ENCODE peak calls at places on chromosomes 6 and 20, in nine cellular contexts. C is H9, S is nephron progenitor cell, O is lower lobe of right lung, B is chondrocyte, F is fibroblast of pulmonary artery, Q is epithelial cell of esophagus, I is transverse colon, H is Peyer's patch. K is an unnamed sample.
A peak's percentile ranks its signal among the peaks of the same experiment; 100 is the strongest.

GRCh38 chr20:44683263-44684046 is 31.7 kb upstream of the CCN5 start:
- DNase-seq in S (peak; percentile 64), O (peak; percentile 57), C (peak; percentile 88), F (peak; percentile 64), I (peak; percentile 56), H (peak; percentile 74), Q (peak; percentile 66), B (no peak), K (peak; percentile 63)

GRCh38 chr20:1434571-1435336 is 31.9 kb downstream of the NSFL1C start:
- DNase-seq in O (no peak), B (no peak), F (peak; percentile 94), H (no peak), Q (peak; percentile 70), S (no peak), C (no peak), I (peak; percentile 51), K (peak; percentile 83)

GRCh38 chr6:81465859-81466258 is 286.6 kb downstream of the TENT5A start:
- DNase-seq in C (no peak), S (no peak), H (no peak), O (no peak), Q (peak; percentile 36), I (no peak), F (peak; percentile 52), B (no peak), K (peak; percentile 49)

GRCh38 chr6:119322715-119323350 is 26.7 kb downstream of the MAN1A1 start:
- DNase-seq in Q (no peak), S (no peak), O (no peak), B (no peak), I (no peak), H (no peak), C (no peak), F (no peak), K (no peak)

GRCh38 chr6:31815025-31815838 is at the start of the genes HSPA1A and HSPA1L:
- DNase-seq in S (peak; percentile 86), O (peak; percentile 93), C (peak; percentile 100), B (no peak), I (peak; percentile 96), Q (peak; percentile 94), F (peak; percentile 96), H (peak; percentile 92), K (peak; percentile 99)

GRCh38 chr6:110517601-110518280 is 41.3 kb upstream of the SLC22A16 start:
- DNase-seq in C (no peak), Q (peak; percentile 34), F (peak; percentile 78), I (no peak), O (no peak), B (no peak), H (no peak), S (no peak), K (peak; percentile 40)

GRCh38 chr6:44524491-44525227 is 137.2 kb downstream of the CDC5L start:
- DNase-seq in F (no peak), S (no peak), B (no peak), C (no peak), H (no peak), I (no peak), O (no peak), Q (no peak), K (no peak)

GRCh38 chr6:166904101-166904746 is 52.1 kb downstream of the RNASET2 start:
- DNase-seq in B (no peak), C (peak; percentile 60), H (no peak), S (peak; percentile 30), I (no peak), Q (no peak), O (no peak), F (peak; percentile 10), K (no peak)

GRCh38 chr20:2697768-2698167 is 5.2 kb downstream of the EBF4 start:
- DNase-seq in O (no peak), I (no peak), F (no peak), H (no peak), B (peak; percentile 52), S (no peak), Q (no peak), C (no peak), K (no peak)

GRCh38 chr6:150069707-150070106 is 786 bp upstream of the ULBP3 start:
- DNase-seq in C (no peak), S (peak; percentile 30), I (peak; percentile 41), B (no peak), H (no peak), F (no peak), Q (no peak), O (no peak), K (no peak)

GRCh38 chr6:71346034-71346680 is 57.5 kb downstream of the OGFRL1 start:
- DNase-seq in I (no peak), S (no peak), Q (no peak), H (no peak), F (no peak), C (no peak), B (no peak), O (no peak), K (no peak)

DNA sequence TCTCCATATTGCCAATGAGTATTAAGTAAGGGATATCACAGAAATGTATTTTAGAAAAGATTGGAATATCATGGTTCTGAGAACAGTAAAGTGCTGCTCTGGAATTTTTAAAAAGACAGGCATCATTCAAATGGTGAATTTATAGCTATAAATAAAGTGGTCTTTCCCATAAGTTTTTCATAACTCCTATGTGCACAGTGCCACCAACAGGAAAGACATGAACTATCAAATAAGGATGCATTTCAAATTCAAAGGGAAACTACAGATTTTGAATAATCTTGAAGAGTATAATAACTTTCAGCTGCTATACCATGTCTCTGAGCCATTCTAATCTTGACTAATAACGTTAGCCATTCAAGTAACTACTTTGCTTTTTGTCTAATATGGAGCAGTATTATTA is 456.8 kb upstream of the GJE1 start:
- DNase-seq in H (no peak), B (no peak), Q (peak; percentile 6), I (no peak), F (peak; percentile 43), C (no peak), S (no peak), O (no peak), K (peak; percentile 13)
- TF ChIP-seq CTCF in H (no peak), B (peak; percentile 86), Q (peak; percentile 31), I (no peak), F (peak; percentile 45), C (no peak), S (no peak), O (no peak), K (peak; percentile 20)

GRCh38 chr20:13262302-13262650 is 41.2 kb downstream of the ISM1 start:
- DNase-seq in F (no peak), S (no peak), I (no peak), H (no peak), C (no peak), B (no peak), O (no peak), Q (no peak), K (no peak)
- TF ChIP-seq CTCF in F (no peak), S (peak; percentile 5), I (no peak), H (no peak), C (no peak), B (peak; percentile 1), O (no peak), Q (no peak), K (no peak)

DNA sequence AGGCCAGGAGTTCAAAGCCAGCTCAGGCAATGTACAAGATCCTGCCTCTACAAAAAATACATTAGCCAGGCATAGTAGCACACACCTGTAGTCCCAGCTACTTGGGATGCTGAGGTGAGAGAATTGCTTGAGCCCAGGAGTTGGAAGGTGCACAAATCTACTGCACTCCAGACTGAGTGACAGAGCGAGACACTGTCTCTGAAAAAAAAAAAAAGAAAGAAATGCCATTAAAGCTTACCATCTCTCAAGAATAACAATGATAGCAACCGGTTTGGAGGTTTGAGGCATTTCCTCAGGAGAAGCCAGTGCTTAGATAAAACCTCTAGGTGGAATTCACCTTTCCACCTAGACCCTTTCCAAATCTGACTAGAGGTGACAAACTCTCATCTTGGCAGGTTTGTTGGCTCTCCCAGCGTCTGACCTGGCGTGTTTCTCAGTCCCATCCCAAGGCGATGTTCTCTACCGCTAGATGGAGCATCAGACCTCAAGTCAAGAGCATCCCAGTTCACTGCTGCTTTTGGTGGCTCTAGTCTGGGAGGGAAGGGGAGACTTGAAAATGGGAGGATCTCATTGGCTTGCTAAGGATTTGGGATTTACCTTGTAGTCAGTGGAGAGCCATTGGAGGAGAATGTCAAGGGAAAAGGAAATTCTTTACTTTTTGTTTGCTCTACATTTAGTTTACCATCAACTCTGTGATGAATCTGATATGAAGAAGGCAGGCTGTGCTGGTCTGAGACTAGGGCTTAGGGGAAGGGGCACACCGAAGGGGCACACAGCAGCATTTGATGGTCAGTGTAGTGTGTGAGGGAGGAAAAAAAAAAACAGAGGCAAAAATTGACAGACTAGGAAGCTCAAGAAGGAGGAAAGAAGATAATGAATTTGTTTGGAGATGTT is 67.9 kb downstream of the NCOA7 start:
- DNase-seq in Q (peak; percentile 81), S (peak; percentile 53), C (peak; percentile 87), B (no peak), F (peak; percentile 75), O (no peak), H (no peak), I (peak; percentile 65), K (peak; percentile 86)
- TF ChIP-seq CTCF in Q (peak; percentile 91), S (peak; percentile 69), C (peak; percentile 87), B (peak; percentile 89), F (peak; percentile 92), O (peak; percentile 68), H (peak; percentile 49), I (peak; percentile 63), K (peak; percentile 61)

GRCh38 chr6:163655217-163656121 is 241.0 kb downstream of the QKI start:
- DNase-seq in C (no peak), I (no peak), F (no peak), O (no peak), H (no peak), S (no peak), B (no peak), Q (no peak), K (no peak)
- TF ChIP-seq CTCF in C (no peak), I (no peak), F (no peak), O (peak; percentile 9), H (no peak), S (no peak), B (no peak), Q (no peak), K (no peak)

GRCh38 chr20:17648782-17649730 is 33.0 kb downstream of the RRBP1 start:
- DNase-seq in C (no peak), S (no peak), F (no peak), H (peak; percentile 70), Q (peak; percentile 34), I (peak; percentile 69), O (peak; percentile 73), B (peak; percentile 65), K (no peak)
- TF ChIP-seq CTCF in C (peak; percentile 70), S (peak; percentile 27), F (peak; percentile 31), H (peak; percentile 32), Q (peak; percentile 59), I (peak; percentile 20), O (peak; percentile 50), B (peak; percentile 78), K (peak; percentile 26)